ENCODE peak calls at places on chromosome 20, in seven cellular contexts. H is stimulated activated CD8-positive, alpha-beta memory T cell treated with anti-CD3 and anti-CD28 coated beads, Interleukin-2, amount 100 ng/mL, for 48 hours; M is NCI-H774; Q is cardiac septum; Z is fibroblast of mammary gland; Y is astrocyte; P is lung microvascular endothelial cell. W is an unnamed sample.

GRCh38 chr20:13105864-13106457 is 97.2 kb downstream of the SPTLC3 start:
- DNase-seq in Z (peak), P (peak), M (no peak), Y (peak), Q (no peak), H (no peak), W (peak)

GRCh38 chr20:44761423-44761822 is 15.8 kb downstream of the KCNK15 start:
- DNase-seq in P (no peak), Y (no peak), H (no peak), Q (no peak), M (no peak), Z (peak), W (no peak)

GRCh38 chr20:19975436-19975799 is 41.7 kb upstream of the NAA20 start:
- DNase-seq in Y (peak), Z (peak), P (peak), Q (no peak), H (no peak), M (no peak), W (no peak)

GRCh38 chr20:55514498-55514897 is 490.8 kb downstream of the CBLN4 start:
- DNase-seq in Q (no peak), Z (no peak), H (no peak), P (no peak), Y (no peak), M (no peak), W (no peak)

GRCh38 chr20:15895126-15895525 is 678.1 kb downstream of the KIF16B start:
- DNase-seq in M (no peak), P (no peak), Q (no peak), Z (peak), Y (no peak), H (no peak), W (no peak)

GRCh38 chr20:58287638-58288037 is 21.9 kb upstream of the RAB22A start:
- DNase-seq in Y (no peak), Q (no peak), H (no peak), Z (no peak), M (no peak), P (peak), W (no peak)

GRCh38 chr20:31452575-31452974 is 12.1 kb downstream of the DEFB123 start:
- DNase-seq in H (no peak), Y (no peak), M (no peak), Q (no peak), Z (no peak), P (no peak), W (no peak)

GRCh38 chr20:21513181-21513663 is 642 bp downstream of the NKX2-2 start:
- DNase-seq in Y (no peak), Z (no peak), P (no peak), M (no peak), Q (no peak), H (no peak), W (no peak)

GRCh38 chr20:38245753-38246152 is 14.8 kb downstream of the KIAA1755 start:
- DNase-seq in Y (no peak), P (no peak), H (no peak), Q (peak), Z (no peak), M (no peak), W (no peak)

W was measured in glomerular endothelial cell.